ENCODE peak calls at places on chromosomes 4 and X, in nine cellular contexts. Z, Q, O, U, T, M, N, A and V are unnamed samples.

GRCh38 chrX:26649534-26649933 is 433.6 kb downstream of the MAGEB5 start:
- DNase-seq in Z (no peak), Q (peak; percentile 5), O (peak; percentile 0), U (no peak), T (no peak), M (no peak), N (no peak), A (peak; percentile 29), V (no peak)

GRCh38 chrX:49664824-49665223 is 31.0 kb downstream of the PAGE1 start:
- DNase-seq in Z (no peak), Q (no peak), O (no peak), U (no peak), T (no peak), M (no peak), N (no peak), A (no peak), V (no peak)

GRCh38 chr4:88814043-88814617 is 116.5 kb upstream of the NAP1L5 start:
- DNase-seq in Z (no peak), Q (no peak), O (peak; percentile 3), U (no peak), T (no peak), M (no peak), N (no peak), A (no peak), V (no peak)

GRCh38 chr4:14994242-14994641 is 8.0 kb upstream of the CPEB2 start:
- DNase-seq in Z (no peak), Q (no peak), O (no peak), U (no peak), T (no peak), M (no peak), N (peak; percentile 17), A (no peak), V (no peak)

GRCh38 chrX:136168929-136169735 is 21.8 kb downstream of the FHL1 start:
- DNase-seq in Z (no peak), Q (peak; percentile 94), O (peak; percentile 11), U (no peak), T (peak; percentile 40), M (peak; percentile 62), N (peak; percentile 96), A (no peak), V (peak; percentile 64)

GRCh38 chrX:113510586-113510985 is 670.0 kb upstream of the AMOT start:
- DNase-seq in Z (no peak), Q (no peak), O (no peak), U (no peak), T (no peak), M (no peak), N (peak; percentile 33), A (no peak), V (no peak)

GRCh38 chr4:11732155-11732554 is 303.5 kb upstream of the HS3ST1 start:
- DNase-seq in Z (no peak), Q (no peak), O (peak; percentile 12), U (no peak), T (no peak), M (no peak), N (no peak), A (no peak), V (no peak)

GRCh38 chr4:100548209-100548579 is 30.4 kb upstream of the EMCN start:
- DNase-seq in Z (no peak), Q (no peak), O (no peak), U (no peak), T (no peak), M (no peak), N (peak; percentile 27), A (no peak), V (no peak)

GRCh38 chrX:152138388-152138784 is at the start of gene MAGEA10:
- DNase-seq in Z (no peak), Q (no peak), O (no peak), U (no peak), T (no peak), M (no peak), N (no peak), A (no peak), V (no peak)

GRCh38 chr4:73156394-73156793 is 86.9 kb upstream of the COX18 start:
- DNase-seq in Z (no peak), Q (no peak), O (no peak), U (no peak), T (no peak), M (no peak), N (no peak), A (no peak), V (no peak)

GRCh38 chrX:139971394-139971749 is 6.1 kb upstream of the CXorf66 start:
- DNase-seq in Z (no peak), Q (no peak), O (no peak), U (no peak), T (no peak), M (no peak), N (no peak), A (no peak), V (no peak)

GRCh38 chr4:571838-572572 is 4.1 kb downstream of the TMEM271 start:
- DNase-seq in Z (no peak), Q (no peak), O (no peak), U (peak; percentile 37), T (no peak), M (no peak), N (no peak), A (no peak), V (no peak)

GRCh38 chr4:83413676-83414075 is 41.9 kb downstream of the HELQ start:
- DNase-seq in Z (no peak), Q (no peak), O (no peak), U (no peak), T (no peak), M (no peak), N (peak; percentile 3), A (no peak), V (no peak)

GRCh38 chr4:111849726-111850284 is 295.4 kb upstream of the FAM241A start:
- DNase-seq in Z (no peak), Q (no peak), O (no peak), U (no peak), T (no peak), M (no peak), N (peak; percentile 64), A (no peak), V (no peak)

GRCh38 chr4:135122457-135122856 is 920.9 kb upstream of the PABPC4L start:
- DNase-seq in Z (no peak), Q (no peak), O (no peak), U (no peak), T (no peak), M (no peak), N (no peak), A (no peak), V (no peak)

GRCh38 chr4:7941111-7942018 is 1.7 kb upstream of the AFAP1 start:
- DNase-seq in Z (no peak), Q (no peak), O (no peak), U (no peak), T (no peak), M (no peak), N (no peak), A (no peak), V (no peak)

GRCh38 chr4:20506827-20507226 is 193.4 kb upstream of the PACRGL start:
- DNase-seq in Z (no peak), Q (peak; percentile 85), O (no peak), U (no peak), T (no peak), M (no peak), N (peak; percentile 86), A (no peak), V (no peak)

GRCh38 chr4:88341227-88342192 is 37.1 kb upstream of the HERC6 start:
- DNase-seq in Z (no peak), Q (peak; percentile 89), O (no peak), U (no peak), T (no peak), M (peak; percentile 28), N (peak; percentile 82), A (no peak), V (no peak)

GRCh38 chr4:87118826-87119225 is 101.6 kb downstream of the KLHL8 start:
- DNase-seq in Z (no peak), Q (peak; percentile 37), O (no peak), U (no peak), T (no peak), M (no peak), N (no peak), A (peak; percentile 37), V (no peak)

GRCh38 chr4:8770518-8771257 is 101.0 kb downstream of the HMX1 start:
- DNase-seq in Z (no peak), Q (no peak), O (no peak), U (no peak), T (no peak), M (no peak), N (no peak), A (peak; percentile 6), V (no peak)

GRCh38 chr4:137994858-137995257 is 247.3 kb downstream of the SLC7A11 start:
- DNase-seq in Z (no peak), Q (no peak), O (no peak), U (no peak), T (no peak), M (no peak), N (peak; percentile 92), A (no peak), V (no peak)

GRCh38 chrX:102968216-102968615 is 31.1 kb downstream of the RAB40AL start:
- DNase-seq in Z (no peak), Q (no peak), O (no peak), U (no peak), T (no peak), M (no peak), N (no peak), A (no peak), V (no peak)

GRCh38 chr4:148166132-148166531 is 276.1 kb downstream of the NR3C2 start:
- DNase-seq in Z (no peak), Q (no peak), O (no peak), U (no peak), T (no peak), M (no peak), N (peak; percentile 67), A (no peak), V (no peak)

GRCh38 chrX:69097451-69098236 is 67.6 kb downstream of the PJA1 start:
- DNase-seq in Z (no peak), Q (no peak), O (no peak), U (no peak), T (no peak), M (no peak), N (no peak), A (no peak), V (no peak)

GRCh38 chr4:150280975-150281374 is 202.7 kb downstream of the DCLK2 start:
- DNase-seq in Z (no peak), Q (no peak), O (no peak), U (no peak), T (no peak), M (no peak), N (no peak), A (no peak), V (no peak)

GRCh38 chrX:70168238-70169188 is 8.8 kb upstream of the DGAT2L6 start:
- DNase-seq in Z (no peak), Q (peak; percentile 30), O (no peak), U (no peak), T (no peak), M (peak; percentile 28), N (peak; percentile 68), A (no peak), V (peak; percentile 19)

GRCh38 chr4:158209825-158210807 is at the start of gene TMEM144:
- DNase-seq in Z (no peak), Q (peak; percentile 67), O (no peak), U (no peak), T (peak; percentile 93), M (peak; percentile 97), N (peak; percentile 78), A (no peak), V (peak; percentile 90)

GRCh38 chr4:183798921-183799307 is 106.2 kb upstream of the STOX2 start:
- DNase-seq in Z (no peak), Q (no peak), O (no peak), U (no peak), T (no peak), M (no peak), N (no peak), A (peak; percentile 15), V (no peak)

GRCh38 chr4:158253350-158253980 is 43.2 kb downstream of the TMEM144 start:
- DNase-seq in Z (no peak), Q (peak; percentile 34), O (peak; percentile 37), U (no peak), T (no peak), M (peak; percentile 87), N (peak; percentile 56), A (peak; percentile 23), V (no peak)

GRCh38 chr4:113811329-113811728 is 49.8 kb upstream of the CAMK2D start:
- DNase-seq in Z (no peak), Q (no peak), O (no peak), U (no peak), T (no peak), M (no peak), N (no peak), A (no peak), V (no peak)